ENCODE peak calls at places on chromosomes 2 and 18, in seven cellular contexts. One of them, this sample, is unnamed.

GRCh38 chr18:5388896-5389295 is 93.4 kb upstream of the ZBTB14 start:
- DNase-seq in GM13976: no peak
- DNase-seq in right lobe of liver: no peak
- DNase-seq in NCI-H1092: no peak
- DNase-seq in left cardiac atrium: no peak
- DNase-seq in NCI-H345: no peak
- DNase-seq in NB4: no peak
- DNase-seq in this sample: no peak

GRCh38 chr2:23480991-23481797 is 96.2 kb downstream of the KLHL29 start:
- DNase-seq in NCI-H1092: no peak
- DNase-seq in right lobe of liver: no peak
- DNase-seq in NB4: no peak
- DNase-seq in NCI-H345: peak; percentile 68
- DNase-seq in GM13976: no peak
- DNase-seq in left cardiac atrium: no peak
- DNase-seq in this sample: no peak

GRCh38 chr2:54574107-54574859 is 118.2 kb downstream of the SPTBN1 start:
- DNase-seq in right lobe of liver: no peak
- DNase-seq in NB4: peak; percentile 94
- DNase-seq in NCI-H345: no peak
- DNase-seq in left cardiac atrium: peak; percentile 43
- DNase-seq in GM13976: no peak
- DNase-seq in NCI-H1092: no peak
- DNase-seq in this sample: peak; percentile 96

GRCh38 chr2:109436635-109437225 is 177.0 kb downstream of the SEPTIN10 start:
- DNase-seq in NCI-H345: no peak
- DNase-seq in left cardiac atrium: no peak
- DNase-seq in GM13976: no peak
- DNase-seq in right lobe of liver: no peak
- DNase-seq in NCI-H1092: peak; percentile 10
- DNase-seq in NB4: no peak
- DNase-seq in this sample: no peak

GRCh38 chr18:12637393-12637792 is 20.5 kb downstream of the SPIRE1 start:
- DNase-seq in GM13976: no peak
- DNase-seq in NCI-H345: no peak
- DNase-seq in right lobe of liver: no peak
- DNase-seq in left cardiac atrium: no peak
- DNase-seq in NB4: no peak
- DNase-seq in NCI-H1092: no peak
- DNase-seq in this sample: no peak

GRCh38 chr18:50906843-50907242 is 27.9 kb downstream of the ME2 start:
- DNase-seq in GM13976: no peak
- DNase-seq in NCI-H345: no peak
- DNase-seq in left cardiac atrium: no peak
- DNase-seq in right lobe of liver: no peak
- DNase-seq in NB4: no peak
- DNase-seq in NCI-H1092: no peak
- DNase-seq in this sample: no peak

GRCh38 chr2:128682266-128682665 is 363.6 kb upstream of the HS6ST1 start:
- DNase-seq in NCI-H345: no peak
- DNase-seq in left cardiac atrium: no peak
- DNase-seq in right lobe of liver: no peak
- DNase-seq in NCI-H1092: no peak
- DNase-seq in GM13976: no peak
- DNase-seq in NB4: peak; percentile 31
- DNase-seq in this sample: no peak

GRCh38 chr2:178787934-178788333 is 19.3 kb downstream of the TTN start:
- DNase-seq in GM13976: no peak
- DNase-seq in left cardiac atrium: no peak
- DNase-seq in NCI-H345: no peak
- DNase-seq in NB4: no peak
- DNase-seq in right lobe of liver: no peak
- DNase-seq in NCI-H1092: no peak
- DNase-seq in this sample: no peak

GRCh38 chr2:3349211-3349693 is 28.4 kb downstream of the EIPR1 start:
- DNase-seq in NCI-H1092: peak; percentile 46
- DNase-seq in right lobe of liver: no peak
- DNase-seq in NB4: no peak
- DNase-seq in GM13976: no peak
- DNase-seq in NCI-H345: peak; percentile 27
- DNase-seq in left cardiac atrium: no peak
- DNase-seq in this sample: no peak

GRCh38 chr18:9765505-9765904 is 57.4 kb downstream of the RAB31 start:
- DNase-seq in NCI-H1092: no peak
- DNase-seq in NB4: no peak
- DNase-seq in NCI-H345: peak; percentile 18
- DNase-seq in left cardiac atrium: no peak
- DNase-seq in right lobe of liver: no peak
- DNase-seq in GM13976: no peak
- DNase-seq in this sample: peak; percentile 64

GRCh38 chr2:128510701-128511100 is 192.0 kb upstream of the HS6ST1 start:
- DNase-seq in GM13976: no peak
- DNase-seq in NCI-H345: no peak
- DNase-seq in NCI-H1092: no peak
- DNase-seq in right lobe of liver: no peak
- DNase-seq in left cardiac atrium: no peak
- DNase-seq in NB4: no peak
- DNase-seq in this sample: no peak

This sample was measured in GF-D8.